ENCODE peak calls at places on chromosomes 16 and 17, in eight cellular contexts. J is mucosa of descending colon; D is activated CD4-positive, alpha-beta T cell treated with anti-CD3 and anti-CD28 coated beads, Interleukin-2, amount 50 U/mL, for 1 hour; O is H54; X is activated CD8-positive, alpha-beta memory T cell treated with anti-CD3 and anti-CD28 coated beads for 1 hour; Q is H7; A is neural progenitor cell; M is HFFc6. I is an unnamed sample.

GRCh38 chr17:13957636-13958035 is 111.7 kb upstream of the COX10 start:
- DNase-seq in J (no peak), D (no peak), O (no peak), X (no peak), Q (no peak), A (no peak), M (peak), I (no peak)

GRCh38 chr16:13909872-13910303 is 10.1 kb upstream of the ERCC4 start:
- DNase-seq in J (no peak), D (no peak), O (no peak), X (no peak), Q (no peak), A (no peak), M (peak), I (no peak)

GRCh38 chr17:77233635-77234334 is 93.0 kb downstream of the SEC14L1 start:
- DNase-seq in J (no peak), D (no peak), O (no peak), X (no peak), Q (no peak), A (no peak), M (peak), I (no peak)

GRCh38 chr17:42363767-42364585 is 24.3 kb downstream of the STAT3 start:
- DNase-seq in J (no peak), D (peak), O (no peak), X (no peak), Q (no peak), A (no peak), M (peak), I (no peak)

GRCh38 chr17:81254955-81255717 is 16.0 kb downstream of the NDUFAF8 start:
- DNase-seq in J (peak), D (no peak), O (no peak), X (no peak), Q (peak), A (peak), M (peak), I (peak)

GRCh38 chr17:77879226-77879895 is 79.1 kb upstream of the TNRC6C start:
- DNase-seq in J (no peak), D (no peak), O (no peak), X (no peak), Q (peak), A (no peak), M (no peak), I (no peak)

GRCh38 chr17:78896091-78896833 is 6.7 kb downstream of the CEP295NL start:
- DNase-seq in J (no peak), D (no peak), O (no peak), X (no peak), Q (no peak), A (no peak), M (no peak), I (no peak)

GRCh38 chr17:1720856-1721386 is 3.6 kb upstream of the WDR81 start:
- DNase-seq in J (no peak), D (peak), O (no peak), X (peak), Q (peak), A (peak), M (peak), I (peak)

GRCh38 chr16:84059946-84060901 is 17.6 kb upstream of the SLC38A8 start:
- DNase-seq in J (no peak), D (no peak), O (no peak), X (no peak), Q (no peak), A (no peak), M (no peak), I (no peak)

GRCh38 chr16:48487287-48487686 is 102.1 kb upstream of the SIAH1 start:
- DNase-seq in J (no peak), D (no peak), O (no peak), X (no peak), Q (no peak), A (no peak), M (no peak), I (no peak)

GRCh38 chr17:78888911-78889496 is 14.0 kb downstream of the CEP295NL start:
- DNase-seq in J (no peak), D (no peak), O (no peak), X (no peak), Q (no peak), A (no peak), M (no peak), I (no peak)

I was measured in GM23338.